ENCODE peak calls at places on chromosomes 4 and X, in four cellular contexts. S is HepG2, N is A549, P is GM12878. X is an unnamed sample.

GRCh38 chr4:60422440-60422839 is 777.7 kb upstream of the ADGRL3 start:
- DNase-seq in N (no peak), S (no peak), P (no peak), X (no peak)

GRCh38 chr4:72076562-72076961 is 44.8 kb downstream of the NPFFR2 start:
- DNase-seq in N (no peak), P (no peak), S (no peak), X (no peak)

GRCh38 chr4:82900016-82900334 is 560 bp upstream of the THAP9 start:
- DNase-seq in S (no peak), N (peak; percentile 8), P (peak; percentile 35), X (peak; percentile 32)

GRCh38 chr4:3729188-3729884 is 36.8 kb upstream of the ADRA2C start:
- DNase-seq in P (no peak), S (no peak), N (no peak), X (no peak)

GRCh38 chr4:35106091-35106734 is 1138.1 kb downstream of the ARAP2 start:
- DNase-seq in S (no peak), N (no peak), P (no peak), X (no peak)

GRCh38 chr4:24405356-24405755 is 179.0 kb downstream of the DHX15 start:
- DNase-seq in P (no peak), N (no peak), S (no peak), X (no peak)

GRCh38 chr4:64271601-64272081 is 137.6 kb downstream of the TECRL start:
- DNase-seq in N (peak; percentile 2), P (no peak), S (peak; percentile 31), X (no peak)

GRCh38 chr4:37246891-37247290 is 2.3 kb downstream of the NWD2 start:
- DNase-seq in N (no peak), S (no peak), P (no peak), X (no peak)

GRCh38 chr4:138678985-138679746 is 336.4 kb upstream of the NOCT start:
- DNase-seq in N (no peak), P (no peak), S (no peak), X (no peak)

GRCh38 chr4:152594981-152595916 is 59.4 kb upstream of the FBXW7 start:
- DNase-seq in P (peak; percentile 40), N (no peak), S (no peak), X (no peak)

GRCh38 chr4:173301518-173302201 is 32.5 kb downstream of the HMGB2 start:
- DNase-seq in N (no peak), S (no peak), P (no peak), X (peak; percentile 18)

GRCh38 chrX:16633754-16634153 is 16.2 kb upstream of the S100G start:
- DNase-seq in P (no peak), S (no peak), N (no peak), X (no peak)

GRCh38 chr4:151711680-151712079 is 49.1 kb downstream of the GATB start:
- DNase-seq in P (no peak), S (no peak), N (no peak), X (no peak)

GRCh38 chrX:34437586-34437985 is 219.5 kb downstream of the TMEM47 start:
- DNase-seq in N (no peak), S (no peak), P (no peak), X (no peak)

GRCh38 chrX:66076801-66077200 is 36.9 kb upstream of the VSIG4 start:
- DNase-seq in P (no peak), S (no peak), N (no peak), X (no peak)

GRCh38 chr4:33162122-33162521 is 2442.0 kb downstream of the PCDH7 start:
- DNase-seq in N (no peak), S (no peak), P (no peak), X (no peak)

GRCh38 chr4:102037566-102037965 is 247.0 kb downstream of the BANK1 start:
- DNase-seq in S (no peak), P (no peak), N (no peak), X (no peak)

GRCh38 chr4:121913667-121914066 is 38.2 kb downstream of the TRPC3 start:
- DNase-seq in P (no peak), S (no peak), N (no peak), X (no peak)

GRCh38 chrX:48940404-48940955 is 16.9 kb downstream of the OTUD5 start:
- DNase-seq in P (no peak), N (no peak), S (no peak), X (peak; percentile 71)

GRCh38 chr4:110119347-110119746 is 79.1 kb downstream of the ELOVL6 start:
- DNase-seq in P (no peak), S (no peak), N (no peak), X (no peak)

GRCh38 chrX:34521563-34521962 is 135.5 kb downstream of the TMEM47 start:
- DNase-seq in N (no peak), P (no peak), S (no peak), X (no peak)

GRCh38 chr4:83503974-83504373 is 19.1 kb upstream of the ABRAXAS1 start:
- DNase-seq in S (no peak), P (no peak), N (no peak), X (no peak)

GRCh38 chrX:153829799-153830631 is at the start of gene PDZD4:
- DNase-seq in N (no peak), S (no peak), P (no peak), X (peak; percentile 78)

GRCh38 chr4:73139991-73140390 is 70.5 kb upstream of the COX18 start:
- DNase-seq in P (no peak), S (no peak), N (no peak), X (no peak)

GRCh38 chr4:24211821-24212220 is 322.0 kb upstream of the PPARGC1A start:
- DNase-seq in N (no peak), S (no peak), P (no peak), X (no peak)

GRCh38 chrX:151902813-151903591 is 9.7 kb upstream of the MAGEA4 start:
- DNase-seq in P (no peak), N (peak; percentile 59), S (peak; percentile 2), X (no peak)

GRCh38 chr4:137124278-137124932 is 407.9 kb downstream of the PCDH18 start:
- DNase-seq in N (peak; percentile 7), P (peak; percentile 1), S (peak; percentile 17), X (peak; percentile 3)

GRCh38 chrX:16869393-16870094 is 618 bp downstream of the RBBP7 start:
- DNase-seq in P (no peak), N (no peak), S (no peak), X (peak; percentile 67)

GRCh38 chr4:51890760-51891159 is 47.8 kb downstream of the DCUN1D4 start:
- DNase-seq in N (no peak), S (no peak), P (no peak), X (no peak)

GRCh38 chrX:30592846-30593245 is 15.3 kb upstream of the TASL start:
- DNase-seq in S (no peak), N (no peak), P (no peak), X (no peak)

GRCh38 chrX:24877854-24878650 is 137.7 kb downstream of the ARX start:
- DNase-seq in S (peak; percentile 5), P (no peak), N (peak; percentile 7), X (no peak)

GRCh38 chr4:177057191-177057590 is 252.5 kb upstream of the NEIL3 start:
- DNase-seq in P (no peak), N (no peak), S (no peak), X (no peak)

GRCh38 chr4:1628892-1629703 is 55.0 kb downstream of the FAM53A start:
- DNase-seq in S (peak; percentile 30), P (no peak), N (peak; percentile 54), X (peak; percentile 84)

GRCh38 chr4:169397762-169398161 is 127.0 kb upstream of the SH3RF1 start:
- DNase-seq in S (no peak), P (no peak), N (no peak), X (no peak)

GRCh38 chr4:178823673-178824072 is 1381.4 kb upstream of the AGA start:
- DNase-seq in N (no peak), P (no peak), S (no peak), X (no peak)

GRCh38 chr4:26406346-26406975 is 83.8 kb downstream of the CCKAR start:
- DNase-seq in P (no peak), S (no peak), N (no peak), X (no peak)

GRCh38 chr4:141339966-141340365 is 119.3 kb downstream of the ZNF330 start:
- DNase-seq in N (no peak), S (no peak), P (no peak), X (no peak)

GRCh38 chr4:90071289-90072235 is 55.6 kb upstream of the CCSER1 start:
- DNase-seq in P (no peak), N (no peak), S (no peak), X (no peak)

GRCh38 chr4:90080116-90080515 is 47.1 kb upstream of the CCSER1 start:
- DNase-seq in P (no peak), S (no peak), N (no peak), X (no peak)

GRCh38 chr4:90078440-90078839 is 48.8 kb upstream of the CCSER1 start:
- DNase-seq in N (no peak), P (no peak), S (no peak), X (no peak)

GRCh38 chr4:90069151-90069550 is 58.0 kb upstream of the CCSER1 start:
- DNase-seq in P (no peak), N (no peak), S (no peak), X (no peak)

DNA sequence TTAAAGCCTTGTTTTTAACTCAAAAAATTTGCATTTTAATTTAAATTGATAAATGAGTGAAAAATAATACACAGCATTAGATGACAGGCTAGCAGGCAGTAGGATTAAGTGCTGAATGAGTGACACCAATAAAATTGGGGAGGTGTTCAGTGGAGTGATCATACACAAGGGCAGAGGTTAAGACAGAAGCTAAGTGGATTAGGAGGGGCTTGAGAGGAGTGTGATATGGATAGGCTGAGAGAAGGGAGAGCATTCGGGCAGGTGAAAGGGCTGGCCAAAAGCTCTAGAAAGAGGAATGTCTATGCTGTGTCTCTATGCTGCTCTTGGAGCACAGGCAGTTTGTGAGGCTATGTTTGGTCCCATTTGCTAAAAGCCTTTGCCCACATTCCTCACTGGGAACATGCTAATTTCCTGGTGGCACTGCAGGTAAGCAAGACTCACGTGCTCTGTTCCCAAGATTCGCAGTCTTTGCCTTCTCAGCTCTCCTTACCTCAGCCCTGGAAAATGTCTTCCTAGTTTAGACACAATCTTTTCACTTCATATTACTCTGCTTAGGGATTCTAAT is 52.8 kb upstream of the CCSER1 start:
- DNase-seq in N (no peak), S (no peak), P (no peak), X (no peak)
- TF ChIP-seq CHD2 in N (no peak), S (no peak), P (no peak), X (no peak)

GRCh38 chrX:23644744-23645143 is 22.5 kb upstream of the PRDX4 start:
- DNase-seq in P (no peak), N (no peak), S (no peak), X (no peak)
- TF ChIP-seq CHD4 in P (no peak), N (no peak), S (no peak), X (no peak)

GRCh38 chrX:113929004-113929403 is 654.9 kb upstream of the HTR2C start:
- DNase-seq in N (peak; percentile 3), S (peak; percentile 36), P (no peak), X (peak; percentile 18)
- TF ChIP-seq CHD2 in N (no peak), S (no peak), P (no peak), X (no peak)

GRCh38 chr4:188372856-188373255 is 233.6 kb downstream of the TRIML1 start:
- DNase-seq in N (peak; percentile 2), S (peak; percentile 25), P (no peak), X (no peak)
- TF ChIP-seq CHD4 in N (no peak), S (no peak), P (no peak), X (no peak)

GRCh38 chrX:22124098-22124497 is 92.0 kb downstream of the PHEX start:
- DNase-seq in S (no peak), P (no peak), N (no peak), X (no peak)

GRCh38 chrX:22122510-22122909 is 90.4 kb downstream of the PHEX start:
- DNase-seq in N (no peak), P (no peak), S (no peak), X (no peak)

GRCh38 chrX:22121161-22121560 is 89.0 kb downstream of the PHEX start:
- DNase-seq in S (no peak), P (no peak), N (no peak), X (no peak)

GRCh38 chrX:22128961-22129360 is 96.8 kb downstream of the PHEX start:
- DNase-seq in S (no peak), P (no peak), N (no peak), X (no peak)

GRCh38 chrX:22126311-22126710 is 94.2 kb downstream of the PHEX start:
- DNase-seq in N (no peak), S (no peak), P (no peak), X (no peak)
- TF ChIP-seq CHD2 in N (no peak), S (no peak), P (no peak), X (no peak)

X was measured in K562.